ENCODE peak calls at places on chromosomes 11 and 22, in six cellular contexts. I is mammary epithelial cell, G is neural progenitor cell, J is cardiac fibroblast, L is uterus, W is pancreas. F is an unnamed sample.

GRCh38 chr22:50678218-50678650 is 5.6 kb downstream of the SHANK3 start:
- DNase-seq in W (peak), L (no peak), I (no peak), J (no peak), G (no peak), F (no peak)

GRCh38 chr11:76361773-76362172 is 19.2 kb downstream of the THAP12 start:
- DNase-seq in G (no peak), I (no peak), L (no peak), W (no peak), J (no peak), F (no peak)

GRCh38 chr11:12695221-12695794 is 21.1 kb downstream of the TEAD1 start:
- DNase-seq in L (no peak), I (no peak), J (no peak), W (no peak), G (no peak), F (no peak)

GRCh38 chr11:88535916-88536547 is 198.5 kb upstream of the CTSC start:
- DNase-seq in L (no peak), I (peak), G (no peak), J (peak), W (no peak), F (peak)

GRCh38 chr11:74325649-74326645 is 14.5 kb upstream of the P4HA3 start:
- DNase-seq in W (peak), J (peak), G (no peak), I (no peak), L (peak), F (peak)

GRCh38 chr22:27973851-27974250 is 54.8 kb upstream of the PITPNB start:
- DNase-seq in J (no peak), W (no peak), G (peak), I (no peak), L (no peak), F (no peak)

GRCh38 chr11:128720522-128720985 is 26.7 kb downstream of the FLI1 start:
- DNase-seq in G (peak), L (no peak), J (no peak), I (no peak), W (no peak), F (peak)

GRCh38 chr22:31585161-31585859 is 76.7 kb downstream of the PISD start:
- DNase-seq in L (no peak), W (no peak), J (peak), G (no peak), I (no peak), F (peak)

GRCh38 chr11:78061921-78062311 is 1.7 kb upstream of the THRSP start:
- DNase-seq in J (no peak), L (peak), I (no peak), W (no peak), G (no peak), F (no peak)

GRCh38 chr11:45087301-45087700 is 59.1 kb upstream of the PRDM11 start:
- DNase-seq in W (no peak), J (peak), I (no peak), G (no peak), L (no peak), F (no peak)

GRCh38 chr11:118914178-118914918 is 11.4 kb downstream of the BCL9L start:
- DNase-seq in I (peak), G (peak), J (no peak), W (peak), L (peak), F (no peak)

GRCh38 chr11:131065435-131066295 is 149.4 kb upstream of the SNX19 start:
- DNase-seq in J (no peak), G (no peak), L (no peak), I (no peak), W (no peak), F (peak)

GRCh38 chr11:114065094-114065493 is 5.6 kb downstream of the ZBTB16 start:
- DNase-seq in J (no peak), W (no peak), G (no peak), L (no peak), I (no peak), F (no peak)

GRCh38 chr11:112902411-112903011 is 58.7 kb upstream of the NCAM1 start:
- DNase-seq in W (no peak), G (no peak), I (no peak), J (no peak), L (peak), F (no peak)

GRCh38 chr11:95699631-95700470 is 89.7 kb downstream of the FAM76B start:
- DNase-seq in W (no peak), G (no peak), I (peak), L (no peak), J (peak), F (peak)

GRCh38 chr11:94768602-94769511 is 701 bp downstream of the AMOTL1 start:
- DNase-seq in G (peak), I (peak), J (no peak), L (peak), W (peak), F (peak)

GRCh38 chr11:59102259-59102765 is 4.7 kb upstream of the FAM111B start:
- DNase-seq in I (peak), G (peak), W (peak), L (peak), J (peak), F (peak)

GRCh38 chr11:118522571-118523072 is 4.7 kb upstream of the TTC36 start:
- DNase-seq in I (peak), W (no peak), J (peak), L (no peak), G (peak), F (peak)

GRCh38 chr11:41392591-41392990 is 66.9 kb downstream of the LRRC4C start:
- DNase-seq in I (no peak), L (no peak), W (no peak), J (no peak), G (peak), F (no peak)

GRCh38 chr22:32123657-32124056 is 35.4 kb downstream of the C22orf42 start:
- DNase-seq in L (no peak), I (no peak), G (peak), W (no peak), J (no peak), F (no peak)

GRCh38 chr22:36775589-36775965 is 342 bp downstream of the IFT27 start:
- DNase-seq in G (peak), W (peak), J (no peak), L (peak), I (peak), F (peak)

GRCh38 chr22:36773935-36774334 is 2.0 kb downstream of the IFT27 start:
- DNase-seq in L (no peak), W (no peak), J (peak), I (peak), G (peak), F (peak)

GRCh38 chr22:36778020-36778419 is 2.1 kb upstream of the IFT27 start:
- DNase-seq in I (no peak), J (no peak), L (no peak), G (no peak), W (no peak), F (no peak)

GRCh38 chr22:36775966-36776669 is at the start of gene IFT27:
- DNase-seq in I (peak), J (peak), G (peak), W (peak), L (peak), F (peak)

DNA sequence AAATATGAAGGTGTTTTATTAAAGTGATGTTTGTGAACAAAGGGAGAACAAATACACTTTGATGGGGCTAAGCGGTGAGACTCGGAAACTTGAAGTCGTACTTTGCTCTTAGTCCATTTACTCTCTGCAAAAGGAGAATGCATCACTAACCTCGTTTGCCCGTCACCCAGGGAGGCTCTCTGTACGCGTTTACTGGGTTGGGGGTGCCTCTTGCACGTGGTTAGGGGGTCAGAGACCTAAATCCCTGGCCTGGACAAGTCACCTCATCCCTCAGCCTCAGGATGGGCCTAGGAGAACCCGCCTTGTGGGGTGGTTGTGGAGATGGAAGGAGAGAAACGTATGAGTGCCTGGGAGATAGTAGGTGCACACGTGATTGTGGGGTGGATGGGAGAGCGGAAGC is 803 bp upstream of the IFT27 start:
- DNase-seq in G (no peak), L (no peak), I (no peak), W (no peak), J (no peak), F (no peak)
- H3K4me3 ChIP-seq in G (peak), L (peak), I (peak), W (no peak), J (no peak), F (peak)

GRCh38 chr11:29448246-29448877 is 568.5 kb downstream of the KCNA4 start:
- DNase-seq in G (peak), L (no peak), I (peak), W (no peak), J (peak), F (peak)
- TF ChIP-seq CTCF in G (peak), L (peak), I (peak), W (no peak), J (peak), F (peak)

GRCh38 chr22:46262449-46263207 is 515 bp downstream of the PKDREJ start:
- DNase-seq in I (no peak), W (peak), G (peak), J (peak), L (peak), F (peak)

GRCh38 chr22:46259374-46259773 is 3.8 kb downstream of the PKDREJ start:
- DNase-seq in W (no peak), G (no peak), I (no peak), L (no peak), J (no peak), F (no peak)

GRCh38 chr22:46267431-46268279 is at the start of gene TTC38:
- DNase-seq in L (peak), W (peak), G (peak), I (peak), J (peak), F (peak)

GRCh38 chr22:46260038-46260437 is 3.1 kb downstream of the PKDREJ start:
- DNase-seq in L (no peak), G (no peak), W (no peak), J (no peak), I (no peak), F (no peak)

GRCh38 chr22:46263208-46263575 is at the start of gene PKDREJ:
- DNase-seq in J (no peak), L (no peak), W (peak), G (no peak), I (no peak), F (no peak)
- H3K4me3 ChIP-seq in J (no peak), L (peak), W (peak), G (no peak), I (no peak), F (no peak)

DNA sequence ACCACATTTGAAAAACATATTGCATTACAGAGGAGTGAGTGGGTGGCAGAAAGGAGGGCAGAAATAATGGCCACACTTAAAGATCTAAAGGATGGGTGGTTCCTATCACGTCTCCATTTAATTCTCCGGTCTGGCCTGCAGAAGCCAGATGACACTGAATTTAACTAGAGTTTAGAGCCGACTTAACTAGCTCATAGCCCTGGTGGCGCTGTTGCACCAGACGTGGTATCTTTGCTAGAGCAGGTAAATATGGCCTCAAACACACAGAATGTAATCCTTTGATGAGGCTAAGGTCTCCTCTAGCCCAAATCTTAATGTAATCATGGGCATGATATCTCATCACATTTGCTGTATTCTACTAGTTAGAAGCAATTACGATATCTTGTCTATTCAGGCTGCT is 51.5 kb upstream of the GAL start:
- DNase-seq in J (peak), I (peak), G (peak), L (no peak), W (no peak), F (peak)
- TF ChIP-seq CTCF in J (peak), I (peak), G (peak), L (no peak), W (no peak), F (peak)

DNA sequence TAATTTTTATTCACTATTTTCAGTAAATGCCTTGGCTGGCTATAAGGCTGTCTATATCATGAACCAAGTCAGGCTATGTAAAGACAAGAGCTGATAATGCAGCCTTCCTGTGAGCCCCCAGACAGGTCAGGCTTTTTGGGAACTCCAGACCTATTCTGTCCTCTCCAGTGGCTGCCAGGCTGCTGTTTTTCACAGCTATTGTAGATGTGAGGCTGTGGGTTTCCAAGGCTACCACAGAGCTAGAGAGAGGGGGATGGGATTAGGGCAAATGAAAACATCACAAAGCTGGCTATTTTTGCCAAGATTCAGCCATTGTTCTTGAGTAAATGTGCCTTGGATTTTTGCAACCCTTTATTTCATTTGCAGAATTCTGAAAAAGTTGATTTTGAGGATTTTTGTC is 55.7 kb upstream of the SORL1-AS1 start:
- DNase-seq in I (no peak), W (no peak), L (no peak), G (peak), J (no peak), F (no peak)
- H3K4me3 ChIP-seq in I (no peak), W (no peak), L (no peak), G (peak), J (no peak), F (no peak)

GRCh38 chr22:25774575-25775026 is 32.6 kb downstream of the MYO18B start:
- DNase-seq in J (no peak), W (no peak), I (no peak), G (peak), L (no peak), F (no peak)
- TF ChIP-seq CTCF in J (peak), W (peak), I (peak), G (peak), L (peak), F (peak)